ENCODE peak calls at places on chromosomes 1 and 21, in seven cellular contexts. L is H9, S is kidney, H is fibroblast of lung, G is endodermal cell, R is GM23248, Z is IMR-90. Q is an unnamed sample.

GRCh38 chr1:58358311-58358710 is 188.2 kb downstream of the OMA1 start:
- DNase-seq in L (no peak), S (no peak), H (no peak), G (no peak), R (peak; percentile 31), Z (peak; percentile 17), Q (no peak)

GRCh38 chr1:221880182-221880581 is 138.3 kb upstream of the DUSP10 start:
- DNase-seq in L (no peak), S (no peak), H (peak; percentile 35), G (no peak), R (peak; percentile 18), Z (peak; percentile 25), Q (no peak)

GRCh38 chr1:165914136-165914798 is 86.9 kb downstream of the UCK2 start:
- DNase-seq in L (peak; percentile 67), S (no peak), H (peak; percentile 71), G (peak; percentile 89), R (peak; percentile 86), Z (peak; percentile 88), Q (peak; percentile 59)

GRCh38 chr21:46604975-46605758 is at the start of gene S100B:
- DNase-seq in L (peak; percentile 59), S (no peak), H (peak; percentile 26), G (peak; percentile 69), R (no peak), Z (no peak), Q (peak; percentile 83)

GRCh38 chr21:36910581-36911307 is 55.7 kb downstream of the HLCS start:
- DNase-seq in L (no peak), S (no peak), H (peak; percentile 70), G (no peak), R (peak; percentile 17), Z (peak; percentile 81), Q (no peak)

GRCh38 chr1:214427871-214428277 is 123.5 kb downstream of the PTPN14 start:
- DNase-seq in L (peak; percentile 42), S (no peak), H (peak; percentile 99), G (no peak), R (peak; percentile 89), Z (peak; percentile 98), Q (no peak)

GRCh38 chr1:105027838-105028471 is 1278.3 kb downstream of the AMY1C start:
- DNase-seq in L (no peak), S (no peak), H (no peak), G (peak; percentile 60), R (no peak), Z (no peak), Q (no peak)

GRCh38 chr1:200364121-200364759 is 45.6 kb downstream of the ZNF281 start:
- DNase-seq in L (peak; percentile 41), S (no peak), H (peak; percentile 69), G (peak; percentile 76), R (peak; percentile 70), Z (peak; percentile 51), Q (no peak)

GRCh38 chr1:173213665-173214064 is 6.5 kb upstream of the TNFSF4 start:
- DNase-seq in L (no peak), S (no peak), H (no peak), G (no peak), R (no peak), Z (no peak), Q (no peak)

GRCh38 chr1:181127898-181128453 is 39.5 kb downstream of the IER5 start:
- DNase-seq in L (no peak), S (no peak), H (no peak), G (peak; percentile 42), R (peak; percentile 25), Z (peak; percentile 44), Q (no peak)

GRCh38 chr1:117782056-117782455 is 147.4 kb downstream of the GDAP2 start:
- DNase-seq in L (no peak), S (no peak), H (no peak), G (no peak), R (no peak), Z (no peak), Q (no peak)

GRCh38 chr21:41366522-41367151 is 4.8 kb downstream of the MX2 start:
- DNase-seq in L (no peak), S (no peak), H (peak; percentile 80), G (peak; percentile 42), R (peak; percentile 50), Z (peak; percentile 73), Q (no peak)

GRCh38 chr1:207822124-207822601 is 70.3 kb downstream of the CD46 start:
- DNase-seq in L (no peak), S (no peak), H (no peak), G (no peak), R (no peak), Z (no peak), Q (no peak)

GRCh38 chr1:226634156-226634588 is 85.6 kb downstream of the STUM start:
- DNase-seq in L (peak; percentile 82), S (peak; percentile 91), H (peak; percentile 44), G (peak; percentile 93), R (peak; percentile 77), Z (peak; percentile 59), Q (no peak)

GRCh38 chr21:42560517-42561179 is 47.0 kb downstream of the SLC37A1 start:
- DNase-seq in L (no peak), S (peak; percentile 64), H (no peak), G (no peak), R (no peak), Z (no peak), Q (no peak)

GRCh38 chr1:24986372-24986979 is 56.4 kb upstream of the RUNX3 start:
- DNase-seq in L (no peak), S (no peak), H (no peak), G (no peak), R (no peak), Z (no peak), Q (no peak)

GRCh38 chr1:156712626-156713025 is 7.2 kb upstream of the CRABP2 start:
- DNase-seq in L (no peak), S (no peak), H (peak; percentile 36), G (no peak), R (peak; percentile 24), Z (no peak), Q (no peak)

GRCh38 chr1:54931275-54931805 is 44.3 kb upstream of the DHCR24 start:
- DNase-seq in L (no peak), S (no peak), H (no peak), G (no peak), R (no peak), Z (no peak), Q (no peak)

GRCh38 chr21:39774252-39774651 is 29.3 kb downstream of the IGSF5 start:
- DNase-seq in L (no peak), S (no peak), H (no peak), G (no peak), R (no peak), Z (no peak), Q (no peak)

DNA sequence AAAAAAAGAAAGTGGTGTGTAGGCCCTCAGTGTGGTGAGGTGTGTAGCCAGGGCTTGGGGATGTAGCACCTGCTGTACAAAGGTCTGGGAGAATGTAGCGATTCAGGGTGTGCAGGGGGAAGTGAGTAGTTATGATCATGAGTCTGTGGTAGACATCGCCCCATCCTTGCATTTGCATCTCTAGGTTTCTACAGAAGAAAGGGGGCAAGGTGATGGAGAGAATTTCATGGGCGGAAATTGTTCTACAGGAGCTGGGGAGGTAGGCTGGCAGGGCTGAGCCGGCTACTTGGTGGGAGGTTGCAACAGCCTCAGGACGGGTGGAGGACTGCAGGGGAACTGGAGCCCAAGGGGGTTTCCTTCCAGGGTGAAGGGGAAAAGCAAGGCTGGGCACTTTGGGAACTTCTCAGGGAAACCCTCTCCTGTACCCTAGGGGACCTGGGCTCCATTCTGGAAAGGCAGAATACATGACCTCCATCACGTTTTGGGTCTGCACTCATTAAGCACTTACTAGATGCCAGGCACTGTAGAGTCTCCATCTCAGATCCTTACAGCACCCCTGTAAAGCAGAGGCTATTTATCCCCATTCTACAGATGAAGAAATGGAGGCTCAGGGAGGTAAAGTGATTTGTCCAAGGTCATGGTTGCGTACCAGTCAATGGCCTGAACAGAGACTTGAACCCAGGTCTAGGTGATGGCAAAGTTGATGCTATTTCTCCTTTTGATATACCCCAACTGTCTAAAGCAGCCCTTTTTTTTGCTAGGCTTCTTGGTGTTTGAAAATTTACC is 14.5 kb upstream of the TNFRSF1B start:
- DNase-seq in L (no peak), S (no peak), H (no peak), G (no peak), R (no peak), Z (no peak), Q (no peak)
- H3K9ac ChIP-seq in L (no peak overlapping the region), S (no peak overlapping the region), H (no peak overlapping the region), G (no peak overlapping the region), R (no peak overlapping the region), Z (no peak overlapping the region), Q (no peak overlapping the region)

DNA sequence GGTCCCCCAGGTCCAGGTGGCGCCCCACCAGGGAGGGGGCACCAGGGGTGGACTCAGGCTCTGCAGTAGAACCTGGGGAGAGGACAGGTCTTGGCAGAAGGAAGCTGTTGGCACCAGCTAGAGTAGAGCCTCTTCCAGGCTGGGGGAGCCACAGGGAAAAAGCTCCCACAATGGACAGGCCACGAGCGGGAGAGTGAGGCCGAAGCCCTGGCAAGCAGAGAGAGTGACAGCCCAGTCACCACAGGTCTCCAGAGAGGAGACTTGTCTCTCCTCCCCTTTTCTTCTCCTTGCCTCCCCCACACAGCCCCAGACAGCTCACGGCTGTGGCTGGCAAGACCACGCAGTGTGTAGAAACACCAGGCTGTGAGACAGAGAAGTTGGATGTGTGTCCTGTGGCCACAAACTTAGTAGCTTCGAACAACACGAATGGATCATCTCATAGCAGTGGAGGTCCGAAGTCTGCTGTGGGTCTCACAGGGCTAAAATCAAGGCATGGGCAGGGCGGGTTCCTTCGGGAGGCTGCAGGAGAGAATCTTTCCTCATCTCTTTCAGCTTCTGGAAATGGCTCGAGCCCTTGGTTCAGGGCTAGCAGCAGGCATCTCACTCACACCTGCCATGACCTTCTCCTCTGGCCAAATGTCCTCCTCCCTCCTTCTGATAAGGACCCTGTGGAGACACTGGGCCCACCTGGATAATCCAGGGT is 3.3 kb downstream of the KRTAP12-4 start:
- DNase-seq in L (no peak), S (no peak), H (no peak), G (no peak), R (no peak), Z (no peak), Q (no peak)
- H3K9me3 ChIP-seq in L (no peaks in the 10 kb centered on the region), S (no peaks in the 10 kb centered on the region), H (no peaks in the 10 kb centered on the region), G (no peaks in the 10 kb centered on the region), R (no peaks in the 10 kb centered on the region), Z (peaks cover 2% of the 10 kb centered on the region), Q (no peaks in the 10 kb centered on the region)

GRCh38 chr21:34988139-34988538 is 61.0 kb downstream of the RUNX1 start:
- DNase-seq in L (no peak), S (no peak), H (no peak), G (no peak), R (no peak), Z (no peak), Q (no peak)

GRCh38 chr21:34988625-34989024 is 60.5 kb downstream of the RUNX1 start:
- DNase-seq in L (no peak), S (no peak), H (no peak), G (no peak), R (no peak), Z (no peak), Q (no peak)

GRCh38 chr21:34987673-34988072 is 61.4 kb downstream of the RUNX1 start:
- DNase-seq in L (no peak), S (no peak), H (no peak), G (no peak), R (no peak), Z (no peak), Q (no peak)

GRCh38 chr21:34984356-34984755 is 64.7 kb downstream of the RUNX1 start:
- DNase-seq in L (no peak), S (no peak), H (no peak), G (no peak), R (no peak), Z (no peak), Q (no peak)

GRCh38 chr21:34986561-34987533 is 62.3 kb downstream of the RUNX1 start:
- DNase-seq in L (peak; percentile 36), S (no peak), H (peak; percentile 98), G (peak; percentile 64), R (peak; percentile 67), Z (peak; percentile 81), Q (no peak)
- H3K9ac ChIP-seq in L (no peak overlapping the region), S (no peak overlapping the region), H (no peak overlapping the region), G (no peak overlapping the region), R (no peak overlapping the region), Z (no peak overlapping the region), Q (no peak overlapping the region)

GRCh38 chr1:159584536-159584935 is 3.1 kb upstream of the APCS start:
- DNase-seq in L (no peak), S (no peak), H (no peak), G (no peak), R (no peak), Z (no peak), Q (no peak)
- H3K9me3 ChIP-seq in L (no peaks in the 10 kb centered on the region), S (no peaks in the 10 kb centered on the region), H (no peaks in the 10 kb centered on the region), G (no peaks in the 10 kb centered on the region), R (no peaks in the 10 kb centered on the region), Z (peaks cover 2% of the 10 kb centered on the region), Q (no peaks in the 10 kb centered on the region)

Q was measured in SK-N-MC.